ENCODE peak calls at places on chromosomes 6 and 20, in six cellular contexts. G is left ventricle myocardium inferior; S is body of pancreas; O is EH; L is stimulated activated CD4-positive, alpha-beta T cell treated with anti-CD3 and anti-CD28 coated beads, Interleukin-1b, Interleukin-23, amount 100 ng/mL, for 24 hours; E is activated CD8-positive, alpha-beta T cell treated with anti-CD3 and anti-CD28 coated beads for 36 hours. M is an unnamed sample.

GRCh38 chr20:46010491-46011405 is 2.0 kb downstream of the MMP9 start:
- DNase-seq in G (no peak), S (no peak), O (no peak), L (no peak), E (peak), M (peak)

GRCh38 chr6:130223508-130223907 is 757 bp upstream of the SAMD3 start:
- DNase-seq in G (no peak), S (no peak), O (no peak), L (peak), E (peak), M (peak)

GRCh38 chr6:39729945-39730344 is 4.7 kb upstream of the KIF6 start:
- DNase-seq in G (no peak), S (no peak), O (no peak), L (no peak), E (no peak), M (no peak)

GRCh38 chr6:40906759-40907158 is 132.3 kb downstream of the UNC5CL start:
- DNase-seq in G (no peak), S (no peak), O (peak), L (no peak), E (no peak), M (no peak)

GRCh38 chr6:4647414-4648365 is 128.5 kb upstream of the CDYL start:
- DNase-seq in G (peak), S (peak), O (peak), L (no peak), E (peak), M (no peak)

GRCh38 chr20:9230406-9230805 is 161.5 kb downstream of the PLCB4 start:
- DNase-seq in G (no peak), S (no peak), O (no peak), L (no peak), E (no peak), M (no peak)

GRCh38 chr6:137550527-137550926 is 56.3 kb upstream of the OLIG3 start:
- DNase-seq in G (no peak), S (no peak), O (no peak), L (no peak), E (no peak), M (no peak)

GRCh38 chr6:132969188-132969587 is 154.8 kb downstream of the RPS12 start:
- DNase-seq in G (no peak), S (no peak), O (no peak), L (no peak), E (no peak), M (no peak)

GRCh38 chr6:54070025-54070424 is 41.2 kb upstream of the MLIP start:
- DNase-seq in G (no peak), S (no peak), O (no peak), L (no peak), E (no peak), M (no peak)

M was measured in CD4-positive, CD25-positive, alpha-beta regulatory T cell.